ENCODE peak calls at places on chromosomes 7 and 10, in five cellular contexts. One of them, this sample, is unnamed.

GRCh38 chr10:77042706-77043105 is 594.9 kb downstream of the KCNMA1 start:
- DNase-seq in neuronal stem cell: no peak
- DNase-seq in H7: no peak
- DNase-seq in heart left ventricle: no peak
- DNase-seq in CD4-positive, CD25-positive, alpha-beta regulatory T cell: no peak
- DNase-seq in this sample: no peak

GRCh38 chr7:30116771-30117170 is 18.0 kb upstream of the MTURN start:
- DNase-seq in CD4-positive, CD25-positive, alpha-beta regulatory T cell: no peak
- DNase-seq in neuronal stem cell: no peak
- DNase-seq in heart left ventricle: peak; percentile 42
- DNase-seq in H7: no peak
- DNase-seq in this sample: no peak

GRCh38 chr10:72784551-72785421 is 92.8 kb downstream of the MCU start:
- DNase-seq in neuronal stem cell: peak; percentile 63
- DNase-seq in H7: peak; percentile 18
- DNase-seq in heart left ventricle: peak; percentile 75
- DNase-seq in CD4-positive, CD25-positive, alpha-beta regulatory T cell: no peak
- DNase-seq in this sample: peak; percentile 81

GRCh38 chr7:3955751-3956696 is 655.0 kb downstream of the SDK1 start:
- DNase-seq in neuronal stem cell: no peak
- DNase-seq in H7: no peak
- DNase-seq in heart left ventricle: no peak
- DNase-seq in CD4-positive, CD25-positive, alpha-beta regulatory T cell: no peak
- DNase-seq in this sample: no peak

GRCh38 chr7:114229251-114229650 is 185.4 kb upstream of the FOXP2 start:
- DNase-seq in CD4-positive, CD25-positive, alpha-beta regulatory T cell: no peak
- DNase-seq in heart left ventricle: no peak
- DNase-seq in H7: no peak
- DNase-seq in neuronal stem cell: no peak
- DNase-seq in this sample: no peak

GRCh38 chr10:113071446-113071845 is 121.4 kb downstream of the TCF7L2 start:
- DNase-seq in CD4-positive, CD25-positive, alpha-beta regulatory T cell: no peak
- DNase-seq in H7: no peak
- DNase-seq in neuronal stem cell: no peak
- DNase-seq in heart left ventricle: peak; percentile 86
- DNase-seq in this sample: no peak

GRCh38 chr7:25720427-25720826 is 431.6 kb upstream of the NFE2L3 start:
- DNase-seq in neuronal stem cell: no peak
- DNase-seq in H7: peak; percentile 23
- DNase-seq in heart left ventricle: no peak
- DNase-seq in CD4-positive, CD25-positive, alpha-beta regulatory T cell: no peak
- DNase-seq in this sample: no peak

GRCh38 chr7:73526892-73527821 is 5.1 kb upstream of the BAZ1B start:
- DNase-seq in CD4-positive, CD25-positive, alpha-beta regulatory T cell: peak; percentile 41
- DNase-seq in heart left ventricle: no peak
- DNase-seq in neuronal stem cell: no peak
- DNase-seq in H7: no peak
- DNase-seq in this sample: no peak

GRCh38 chr7:79461660-79462059 is 8.2 kb upstream of the MAGI2 start:
- DNase-seq in CD4-positive, CD25-positive, alpha-beta regulatory T cell: no peak
- DNase-seq in H7: no peak
- DNase-seq in neuronal stem cell: no peak
- DNase-seq in heart left ventricle: no peak
- DNase-seq in this sample: peak; percentile 33

GRCh38 chr7:20214787-20215669 is 2.2 kb downstream of the MACC1 start:
- DNase-seq in heart left ventricle: no peak
- DNase-seq in CD4-positive, CD25-positive, alpha-beta regulatory T cell: no peak
- DNase-seq in neuronal stem cell: no peak
- DNase-seq in H7: no peak
- DNase-seq in this sample: no peak

GRCh38 chr10:13528138-13528874 is 508 bp downstream of the BEND7 start:
- DNase-seq in H7: peak; percentile 82
- DNase-seq in neuronal stem cell: no peak
- DNase-seq in heart left ventricle: peak; percentile 26
- DNase-seq in CD4-positive, CD25-positive, alpha-beta regulatory T cell: no peak
- DNase-seq in this sample: no peak

GRCh38 chr7:30285531-30286284 is 1.3 kb downstream of the ZNRF2 start:
- DNase-seq in neuronal stem cell: peak; percentile 11
- DNase-seq in CD4-positive, CD25-positive, alpha-beta regulatory T cell: peak; percentile 84
- DNase-seq in H7: no peak
- DNase-seq in heart left ventricle: peak; percentile 36
- DNase-seq in this sample: no peak

GRCh38 chr7:115340828-115341227 is 418.9 kb downstream of the MDFIC start:
- DNase-seq in H7: no peak
- DNase-seq in CD4-positive, CD25-positive, alpha-beta regulatory T cell: peak; percentile 4
- DNase-seq in neuronal stem cell: no peak
- DNase-seq in heart left ventricle: no peak
- DNase-seq in this sample: peak; percentile 60

GRCh38 chr7:117157121-117157870 is 165.6 kb downstream of the WNT2 start:
- DNase-seq in heart left ventricle: peak; percentile 63
- DNase-seq in neuronal stem cell: no peak
- DNase-seq in H7: no peak
- DNase-seq in CD4-positive, CD25-positive, alpha-beta regulatory T cell: no peak
- DNase-seq in this sample: peak; percentile 59

GRCh38 chr7:68509054-68509453 is 1089.2 kb upstream of the AUTS2 start:
- DNase-seq in CD4-positive, CD25-positive, alpha-beta regulatory T cell: no peak
- DNase-seq in heart left ventricle: no peak
- DNase-seq in H7: no peak
- DNase-seq in neuronal stem cell: no peak
- DNase-seq in this sample: no peak

GRCh38 chr7:150976529-150977381 is 1.4 kb downstream of the KCNH2 start:
- DNase-seq in heart left ventricle: peak; percentile 87
- DNase-seq in H7: peak; percentile 88
- DNase-seq in neuronal stem cell: no peak
- DNase-seq in CD4-positive, CD25-positive, alpha-beta regulatory T cell: no peak
- DNase-seq in this sample: no peak

GRCh38 chr7:150979706-150980390 is 1.7 kb upstream of the KCNH2 start:
- DNase-seq in CD4-positive, CD25-positive, alpha-beta regulatory T cell: no peak
- DNase-seq in heart left ventricle: peak; percentile 32
- DNase-seq in neuronal stem cell: no peak
- DNase-seq in H7: no peak
- DNase-seq in this sample: no peak

GRCh38 chr7:150980663-150981062 is 2.5 kb upstream of the KCNH2 start:
- DNase-seq in neuronal stem cell: no peak
- DNase-seq in heart left ventricle: no peak
- DNase-seq in CD4-positive, CD25-positive, alpha-beta regulatory T cell: no peak
- DNase-seq in H7: peak; percentile 72
- DNase-seq in this sample: no peak

GRCh38 chr7:150977382-150978135 is 562 bp downstream of the KCNH2 start:
- DNase-seq in CD4-positive, CD25-positive, alpha-beta regulatory T cell: no peak
- DNase-seq in neuronal stem cell: no peak
- DNase-seq in heart left ventricle: peak; percentile 59
- DNase-seq in H7: peak; percentile 84
- DNase-seq in this sample: no peak

GRCh38 chr7:150978136-150978789 is at the start of gene KCNH2:
- DNase-seq in heart left ventricle: peak; percentile 86
- DNase-seq in neuronal stem cell: peak; percentile 84
- DNase-seq in CD4-positive, CD25-positive, alpha-beta regulatory T cell: peak; percentile 32
- DNase-seq in H7: peak; percentile 99
- DNase-seq in this sample: no peak
- H3K4me3 ChIP-seq in heart left ventricle: peak within 1 kb of the TSS; percentile 62
- H3K4me3 ChIP-seq in neuronal stem cell: peak within 1 kb of the TSS; percentile 69
- H3K4me3 ChIP-seq in CD4-positive, CD25-positive, alpha-beta regulatory T cell: no peak within 1 kb of the TSS
- H3K4me3 ChIP-seq in H7: peak within 1 kb of the TSS; percentile 54
- H3K4me3 ChIP-seq in this sample: peak within 1 kb of the TSS; percentile 37

GRCh38 chr10:100651916-100652315 is 93.5 kb upstream of the PAX2 start:
- DNase-seq in heart left ventricle: no peak
- DNase-seq in neuronal stem cell: no peak
- DNase-seq in CD4-positive, CD25-positive, alpha-beta regulatory T cell: no peak
- DNase-seq in H7: no peak
- DNase-seq in this sample: no peak
- H3K27me3 ChIP-seq in heart left ventricle: peaks cover 75% of the 10 kb centered on the region
- H3K27me3 ChIP-seq in neuronal stem cell: peaks cover 11% of the 10 kb centered on the region
- H3K27me3 ChIP-seq in CD4-positive, CD25-positive, alpha-beta regulatory T cell: peaks cover 21% of the 10 kb centered on the region
- H3K27me3 ChIP-seq in H7: peaks cover 36% of the 10 kb centered on the region
- H3K27me3 ChIP-seq in this sample: peaks cover 38% of the 10 kb centered on the region

GRCh38 chr7:98638853-98639252 is 21.8 kb downstream of the NPTX2 start:
- DNase-seq in H7: no peak
- DNase-seq in neuronal stem cell: no peak
- DNase-seq in heart left ventricle: no peak
- DNase-seq in CD4-positive, CD25-positive, alpha-beta regulatory T cell: no peak
- DNase-seq in this sample: no peak
- H3K4me3 ChIP-seq in H7: no peak overlapping the region
- H3K4me3 ChIP-seq in neuronal stem cell: no peak overlapping the region
- H3K4me3 ChIP-seq in heart left ventricle: no peak overlapping the region
- H3K4me3 ChIP-seq in CD4-positive, CD25-positive, alpha-beta regulatory T cell: no peak overlapping the region
- H3K4me3 ChIP-seq in this sample: no peak overlapping the region

GRCh38 chr7:140631602-140632001 is 9.0 kb downstream of the DENND2A start:
- DNase-seq in neuronal stem cell: no peak
- DNase-seq in CD4-positive, CD25-positive, alpha-beta regulatory T cell: no peak
- DNase-seq in heart left ventricle: peak; percentile 47
- DNase-seq in H7: no peak
- DNase-seq in this sample: no peak
- H3K27me3 ChIP-seq in neuronal stem cell: no peaks in the 10 kb centered on the region
- H3K27me3 ChIP-seq in CD4-positive, CD25-positive, alpha-beta regulatory T cell: peaks cover 2% of the 10 kb centered on the region
- H3K27me3 ChIP-seq in heart left ventricle: no peaks in the 10 kb centered on the region
- H3K27me3 ChIP-seq in H7: no peaks in the 10 kb centered on the region
- H3K27me3 ChIP-seq in this sample: no peaks in the 10 kb centered on the region

DNA sequence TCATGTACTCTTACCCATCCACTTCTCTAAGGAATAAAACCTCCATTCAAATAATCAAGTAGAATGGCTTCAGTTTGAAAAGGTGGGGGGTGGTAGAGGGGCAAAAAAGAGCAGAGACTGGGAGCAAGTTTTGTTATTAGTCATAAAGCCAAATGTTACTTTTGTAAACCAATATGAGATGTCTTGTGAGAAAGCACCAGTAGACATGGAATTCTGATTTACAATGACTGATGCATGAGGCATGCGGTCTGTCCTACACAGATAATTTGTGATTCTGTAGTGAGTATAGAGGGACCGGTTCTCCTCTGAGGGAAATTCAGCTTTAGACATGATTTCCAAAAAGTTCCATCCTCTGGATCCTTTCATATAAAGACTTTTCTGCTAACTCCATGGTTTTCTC is 12.9 kb upstream of the ABCA13 start:
- DNase-seq in H7: no peak
- DNase-seq in heart left ventricle: no peak
- DNase-seq in CD4-positive, CD25-positive, alpha-beta regulatory T cell: no peak
- DNase-seq in neuronal stem cell: no peak
- DNase-seq in this sample: no peak
- H3K4me3 ChIP-seq in H7: no peak overlapping the region
- H3K4me3 ChIP-seq in heart left ventricle: no peak overlapping the region
- H3K4me3 ChIP-seq in CD4-positive, CD25-positive, alpha-beta regulatory T cell: no peak overlapping the region
- H3K4me3 ChIP-seq in neuronal stem cell: no peak overlapping the region
- H3K4me3 ChIP-seq in this sample: no peak overlapping the region

GRCh38 chr7:152180587-152180986 is 155.1 kb downstream of the GALNT11 start:
- DNase-seq in heart left ventricle: no peak
- DNase-seq in H7: no peak
- DNase-seq in CD4-positive, CD25-positive, alpha-beta regulatory T cell: no peak
- DNase-seq in neuronal stem cell: no peak
- DNase-seq in this sample: no peak

GRCh38 chr7:152180048-152180447 is 154.6 kb downstream of the GALNT11 start:
- DNase-seq in heart left ventricle: no peak
- DNase-seq in CD4-positive, CD25-positive, alpha-beta regulatory T cell: no peak
- DNase-seq in neuronal stem cell: no peak
- DNase-seq in H7: no peak
- DNase-seq in this sample: no peak

GRCh38 chr7:152189026-152189425 is 163.6 kb downstream of the GALNT11 start:
- DNase-seq in H7: no peak
- DNase-seq in neuronal stem cell: no peak
- DNase-seq in heart left ventricle: no peak
- DNase-seq in CD4-positive, CD25-positive, alpha-beta regulatory T cell: no peak
- DNase-seq in this sample: no peak

DNA sequence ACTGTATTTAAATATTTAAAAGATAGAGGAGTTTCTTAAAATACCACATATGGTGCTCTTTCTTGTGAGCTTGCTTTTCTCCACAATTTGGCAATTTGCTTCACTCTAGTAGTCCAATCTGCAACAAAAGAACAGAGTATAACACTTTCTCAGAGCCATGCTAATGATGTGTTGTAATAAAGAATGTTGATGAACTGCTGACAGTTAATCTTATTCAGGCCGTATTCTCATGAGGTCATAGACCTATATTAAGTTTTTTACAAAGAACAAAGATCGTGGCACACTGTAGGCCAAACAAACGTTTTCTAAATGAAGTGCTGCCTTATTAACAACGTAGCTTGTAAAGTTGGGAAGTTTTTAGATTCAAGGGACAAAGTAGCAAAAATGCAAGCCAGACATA is 160.0 kb downstream of the GALNT11 start:
- DNase-seq in heart left ventricle: no peak
- DNase-seq in neuronal stem cell: no peak
- DNase-seq in CD4-positive, CD25-positive, alpha-beta regulatory T cell: no peak
- DNase-seq in H7: no peak
- DNase-seq in this sample: no peak
- H3K27me3 ChIP-seq in heart left ventricle: no peaks in the 10 kb centered on the region
- H3K27me3 ChIP-seq in neuronal stem cell: no peaks in the 10 kb centered on the region
- H3K27me3 ChIP-seq in CD4-positive, CD25-positive, alpha-beta regulatory T cell: no peaks in the 10 kb centered on the region
- H3K27me3 ChIP-seq in H7: no peaks in the 10 kb centered on the region
- H3K27me3 ChIP-seq in this sample: no peaks in the 10 kb centered on the region

This sample was measured in AG04450.